ENCODE peak calls at places on chromosomes 2 and 18, in four cellular contexts. One of them, this sample, is unnamed.

GRCh38 chr18:3217930-3218647 is 1.7 kb downstream of the MYOM1 start:
- DNase-seq in IMR-90: no peak
- DNase-seq in CD8-positive, alpha-beta T cell: no peak
- DNase-seq in GM23248: peak; percentile 15
- DNase-seq in this sample: no peak

GRCh38 chr2:74425523-74425922 is 4.0 kb downstream of the WDR54 start:
- DNase-seq in IMR-90: no peak
- DNase-seq in CD8-positive, alpha-beta T cell: no peak
- DNase-seq in GM23248: peak; percentile 60
- DNase-seq in this sample: no peak

GRCh38 chr2:65545818-65546217 is 113.4 kb upstream of the SPRED2 start:
- DNase-seq in IMR-90: peak; percentile 10
- DNase-seq in CD8-positive, alpha-beta T cell: no peak
- DNase-seq in GM23248: peak; percentile 69
- DNase-seq in this sample: no peak

GRCh38 chr2:219743548-219743947 is 116.1 kb downstream of the SLC4A3 start:
- DNase-seq in IMR-90: no peak
- DNase-seq in CD8-positive, alpha-beta T cell: no peak
- DNase-seq in GM23248: no peak
- DNase-seq in this sample: no peak

GRCh38 chr2:164314148-164314547 is 307.1 kb downstream of the GRB14 start:
- DNase-seq in IMR-90: no peak
- DNase-seq in CD8-positive, alpha-beta T cell: no peak
- DNase-seq in GM23248: peak; percentile 21
- DNase-seq in this sample: no peak

GRCh38 chr2:229572434-229573338 is 141.7 kb downstream of the DNER start:
- DNase-seq in IMR-90: no peak
- DNase-seq in CD8-positive, alpha-beta T cell: no peak
- DNase-seq in GM23248: peak; percentile 16
- DNase-seq in this sample: no peak

GRCh38 chr2:128548461-128548891 is 229.8 kb upstream of the HS6ST1 start:
- DNase-seq in IMR-90: no peak
- DNase-seq in CD8-positive, alpha-beta T cell: no peak
- DNase-seq in GM23248: no peak
- DNase-seq in this sample: no peak

GRCh38 chr2:49686897-49687442 is 532.7 kb upstream of the FSHR start:
- DNase-seq in IMR-90: no peak
- DNase-seq in CD8-positive, alpha-beta T cell: no peak
- DNase-seq in GM23248: no peak
- DNase-seq in this sample: no peak

GRCh38 chr18:51149605-51150429 is 47.7 kb downstream of the MEX3C start:
- DNase-seq in IMR-90: peak; percentile 62
- DNase-seq in CD8-positive, alpha-beta T cell: no peak
- DNase-seq in GM23248: peak; percentile 83
- DNase-seq in this sample: no peak

GRCh38 chr2:42755161-42755900 is 8.6 kb downstream of the OXER1 start:
- DNase-seq in IMR-90: no peak
- DNase-seq in CD8-positive, alpha-beta T cell: no peak
- DNase-seq in GM23248: peak; percentile 80
- DNase-seq in this sample: no peak

GRCh38 chr2:3349211-3349693 is 28.4 kb downstream of the EIPR1 start:
- DNase-seq in IMR-90: peak; percentile 17
- DNase-seq in CD8-positive, alpha-beta T cell: no peak
- DNase-seq in GM23248: peak; percentile 63
- DNase-seq in this sample: no peak

GRCh38 chr2:88753833-88754584 is 62.5 kb downstream of the RPIA start:
- DNase-seq in IMR-90: peak; percentile 61
- DNase-seq in CD8-positive, alpha-beta T cell: no peak
- DNase-seq in GM23248: no peak
- DNase-seq in this sample: no peak

GRCh38 chr2:16641509-16641908 is 24.1 kb downstream of the CYRIA start:
- DNase-seq in IMR-90: no peak
- DNase-seq in CD8-positive, alpha-beta T cell: no peak
- DNase-seq in GM23248: no peak
- DNase-seq in this sample: no peak

GRCh38 chr2:28193552-28194383 is 198.9 kb upstream of the FOSL2 start:
- DNase-seq in IMR-90: peak; percentile 46
- DNase-seq in CD8-positive, alpha-beta T cell: no peak
- DNase-seq in GM23248: no peak
- DNase-seq in this sample: no peak

GRCh38 chr2:172672999-172673726 is 62.5 kb upstream of the RAPGEF4 start:
- DNase-seq in IMR-90: no peak
- DNase-seq in CD8-positive, alpha-beta T cell: no peak
- DNase-seq in GM23248: peak; percentile 18
- DNase-seq in this sample: no peak

GRCh38 chr2:118433566-118433965 is 345.3 kb downstream of the INSIG2 start:
- DNase-seq in IMR-90: no peak
- DNase-seq in CD8-positive, alpha-beta T cell: no peak
- DNase-seq in GM23248: no peak
- DNase-seq in this sample: no peak

GRCh38 chr2:238669046-238669445 is 178.8 kb upstream of the TWIST2 start:
- DNase-seq in IMR-90: no peak
- DNase-seq in CD8-positive, alpha-beta T cell: no peak
- DNase-seq in GM23248: no peak
- DNase-seq in this sample: no peak

GRCh38 chr2:138744709-138745108 is 35.5 kb downstream of the NXPH2 start:
- DNase-seq in IMR-90: no peak
- DNase-seq in CD8-positive, alpha-beta T cell: no peak
- DNase-seq in GM23248: no peak
- DNase-seq in this sample: no peak

GRCh38 chr2:9086465-9086864 is 83.0 kb upstream of the MBOAT2 start:
- DNase-seq in IMR-90: no peak
- DNase-seq in CD8-positive, alpha-beta T cell: no peak
- DNase-seq in GM23248: peak; percentile 33
- DNase-seq in this sample: no peak

GRCh38 chr18:55461843-55462242 is 126.1 kb downstream of the TCF4 start:
- DNase-seq in IMR-90: no peak
- DNase-seq in CD8-positive, alpha-beta T cell: no peak
- DNase-seq in GM23248: no peak
- DNase-seq in this sample: no peak

GRCh38 chr2:89763581-89764485 is 1072.4 kb downstream of the RPIA start:
- DNase-seq in IMR-90: no peak
- DNase-seq in CD8-positive, alpha-beta T cell: no peak
- DNase-seq in GM23248: no peak
- DNase-seq in this sample: no peak

GRCh38 chr2:203453858-203454451 is 81.1 kb downstream of the RAPH1 start:
- DNase-seq in IMR-90: peak; percentile 72
- DNase-seq in CD8-positive, alpha-beta T cell: no peak
- DNase-seq in GM23248: peak; percentile 73
- DNase-seq in this sample: peak; percentile 16

GRCh38 chr2:176490061-176490861 is 221.0 kb downstream of the MTX2 start:
- DNase-seq in IMR-90: no peak
- DNase-seq in CD8-positive, alpha-beta T cell: no peak
- DNase-seq in GM23248: no peak
- DNase-seq in this sample: peak; percentile 16

GRCh38 chr18:74929110-74929509 is 279.8 kb downstream of the PTGR3 start:
- DNase-seq in IMR-90: no peak
- DNase-seq in CD8-positive, alpha-beta T cell: no peak
- DNase-seq in GM23248: no peak
- DNase-seq in this sample: no peak

GRCh38 chr18:3454365-3455089 is 4.6 kb downstream of the TGIF1 start:
- DNase-seq in IMR-90: peak; percentile 72
- DNase-seq in CD8-positive, alpha-beta T cell: no peak
- DNase-seq in GM23248: peak; percentile 73
- DNase-seq in this sample: no peak

GRCh38 chr2:207423886-207424285 is 105.9 kb upstream of the CREB1 start:
- DNase-seq in IMR-90: peak; percentile 98
- DNase-seq in CD8-positive, alpha-beta T cell: no peak
- DNase-seq in GM23248: peak; percentile 82
- DNase-seq in this sample: no peak

GRCh38 chr2:12428324-12428723 is 288.4 kb upstream of the TRIB2 start:
- DNase-seq in IMR-90: peak; percentile 53
- DNase-seq in CD8-positive, alpha-beta T cell: no peak
- DNase-seq in GM23248: no peak
- DNase-seq in this sample: no peak

GRCh38 chr18:76410660-76411417 is 84.2 kb downstream of the ZNF516 start:
- DNase-seq in IMR-90: no peak
- DNase-seq in CD8-positive, alpha-beta T cell: no peak
- DNase-seq in GM23248: no peak
- DNase-seq in this sample: no peak

GRCh38 chr2:138029238-138029637 is 65.0 kb downstream of the HNMT start:
- DNase-seq in IMR-90: peak; percentile 3
- DNase-seq in CD8-positive, alpha-beta T cell: no peak
- DNase-seq in GM23248: peak; percentile 25
- DNase-seq in this sample: no peak

GRCh38 chr18:73879771-73880170 is 267.9 kb downstream of the FBXO15 start:
- DNase-seq in IMR-90: peak; percentile 66
- DNase-seq in CD8-positive, alpha-beta T cell: no peak
- DNase-seq in GM23248: no peak
- DNase-seq in this sample: no peak

GRCh38 chr2:236870401-236870800 is 215.3 kb upstream of the COPS8 start:
- DNase-seq in IMR-90: no peak
- DNase-seq in CD8-positive, alpha-beta T cell: no peak
- DNase-seq in GM23248: no peak
- DNase-seq in this sample: no peak

GRCh38 chr2:190847504-190848201 is 33.0 kb upstream of the GLS start:
- DNase-seq in IMR-90: peak; percentile 85
- DNase-seq in CD8-positive, alpha-beta T cell: no peak
- DNase-seq in GM23248: peak; percentile 62
- DNase-seq in this sample: no peak

GRCh38 chr18:22683196-22683676 is 249.9 kb upstream of the RBBP8 start:
- DNase-seq in IMR-90: peak; percentile 93
- DNase-seq in CD8-positive, alpha-beta T cell: no peak
- DNase-seq in GM23248: peak; percentile 68
- DNase-seq in this sample: no peak

GRCh38 chr2:3823748-3824147 is 120.4 kb downstream of the DCDC2C start:
- DNase-seq in IMR-90: peak; percentile 26
- DNase-seq in CD8-positive, alpha-beta T cell: no peak
- DNase-seq in GM23248: peak; percentile 49
- DNase-seq in this sample: no peak

GRCh38 chr2:177545143-177545542 is 152.6 kb downstream of the AGPS start:
- DNase-seq in IMR-90: no peak
- DNase-seq in CD8-positive, alpha-beta T cell: no peak
- DNase-seq in GM23248: no peak
- DNase-seq in this sample: no peak

GRCh38 chr2:100551303-100551702 is 11.5 kb upstream of the PDCL3 start:
- DNase-seq in IMR-90: no peak
- DNase-seq in CD8-positive, alpha-beta T cell: no peak
- DNase-seq in GM23248: no peak
- DNase-seq in this sample: no peak

GRCh38 chr2:134949966-134950708 is 31.5 kb downstream of the CCNT2 start:
- DNase-seq in IMR-90: no peak
- DNase-seq in CD8-positive, alpha-beta T cell: no peak
- DNase-seq in GM23248: no peak
- DNase-seq in this sample: no peak
- H3K4me3 ChIP-seq in IMR-90: no peak overlapping the region
- H3K4me3 ChIP-seq in CD8-positive, alpha-beta T cell: no peak overlapping the region
- H3K4me3 ChIP-seq in GM23248: no peak overlapping the region
- H3K4me3 ChIP-seq in this sample: no peak overlapping the region

GRCh38 chr18:9751371-9752031 is 43.4 kb downstream of the RAB31 start:
- DNase-seq in IMR-90: peak; percentile 89
- DNase-seq in CD8-positive, alpha-beta T cell: no peak
- DNase-seq in GM23248: no peak
- DNase-seq in this sample: no peak
- H3K4me1 ChIP-seq in IMR-90: peaks cover 2% of the 10 kb centered on the region
- H3K4me1 ChIP-seq in CD8-positive, alpha-beta T cell: no peaks in the 10 kb centered on the region
- H3K4me1 ChIP-seq in GM23248: no peaks in the 10 kb centered on the region
- H3K4me1 ChIP-seq in this sample: no peaks in the 10 kb centered on the region

DNA sequence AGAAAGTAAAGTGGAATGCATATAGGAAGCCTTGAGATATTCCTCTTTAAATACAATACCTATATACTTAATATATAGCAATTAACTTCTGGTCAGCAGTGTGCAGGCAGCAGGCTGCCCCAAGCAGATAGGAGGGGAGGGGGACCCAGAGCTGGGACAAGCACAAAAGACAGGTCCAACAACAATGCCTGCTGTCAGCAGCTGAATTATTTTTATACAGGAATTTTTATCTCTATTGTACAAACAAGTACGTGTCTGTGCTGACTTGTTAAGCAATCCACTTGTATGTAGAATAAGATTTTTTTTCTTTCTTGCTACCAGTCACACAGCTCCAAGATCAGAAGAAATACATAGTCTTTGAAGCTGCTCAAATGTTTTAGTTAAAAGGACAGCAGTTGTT is 16.7 kb downstream of the BCL11A start:
- DNase-seq in IMR-90: no peak
- DNase-seq in CD8-positive, alpha-beta T cell: no peak
- DNase-seq in GM23248: no peak
- DNase-seq in this sample: no peak
- H3K27ac ChIP-seq in IMR-90: no peak overlapping the region
- H3K27ac ChIP-seq in CD8-positive, alpha-beta T cell: no peak overlapping the region
- H3K27ac ChIP-seq in GM23248: no peak overlapping the region
- H3K27ac ChIP-seq in this sample: no peak overlapping the region

GRCh38 chr2:134835471-134835870 is 2.9 kb upstream of the ACMSD start:
- DNase-seq in IMR-90: no peak
- DNase-seq in CD8-positive, alpha-beta T cell: no peak
- DNase-seq in GM23248: no peak
- DNase-seq in this sample: no peak

GRCh38 chr2:134836986-134837385 is 1.4 kb upstream of the ACMSD start:
- DNase-seq in IMR-90: peak; percentile 91
- DNase-seq in CD8-positive, alpha-beta T cell: no peak
- DNase-seq in GM23248: peak; percentile 88
- DNase-seq in this sample: no peak

GRCh38 chr2:134839649-134840048 is 1.2 kb downstream of the ACMSD start:
- DNase-seq in IMR-90: no peak
- DNase-seq in CD8-positive, alpha-beta T cell: no peak
- DNase-seq in GM23248: no peak
- DNase-seq in this sample: no peak

GRCh38 chr2:134842930-134843490 is 4.6 kb downstream of the ACMSD start:
- DNase-seq in IMR-90: no peak
- DNase-seq in CD8-positive, alpha-beta T cell: no peak
- DNase-seq in GM23248: no peak
- DNase-seq in this sample: no peak

GRCh38 chr2:134838143-134838620 is at the start of gene ACMSD:
- DNase-seq in IMR-90: no peak
- DNase-seq in CD8-positive, alpha-beta T cell: no peak
- DNase-seq in GM23248: no peak
- DNase-seq in this sample: no peak
- H3K4me3 ChIP-seq in IMR-90: no peak within 1 kb of the TSS
- H3K4me3 ChIP-seq in CD8-positive, alpha-beta T cell: no peak within 1 kb of the TSS
- H3K4me3 ChIP-seq in GM23248: no peak within 1 kb of the TSS
- H3K4me3 ChIP-seq in this sample: no peak within 1 kb of the TSS

GRCh38 chr2:23545391-23545790 is 160.4 kb downstream of the KLHL29 start:
- DNase-seq in IMR-90: peak; percentile 63
- DNase-seq in CD8-positive, alpha-beta T cell: no peak
- DNase-seq in GM23248: peak; percentile 77
- DNase-seq in this sample: no peak
- H3K4me1 ChIP-seq in IMR-90: peaks cover 20% of the 10 kb centered on the region
- H3K4me1 ChIP-seq in CD8-positive, alpha-beta T cell: no peaks in the 10 kb centered on the region
- H3K4me1 ChIP-seq in GM23248: peaks cover 43% of the 10 kb centered on the region
- H3K4me1 ChIP-seq in this sample: peaks cover 3% of the 10 kb centered on the region

DNA sequence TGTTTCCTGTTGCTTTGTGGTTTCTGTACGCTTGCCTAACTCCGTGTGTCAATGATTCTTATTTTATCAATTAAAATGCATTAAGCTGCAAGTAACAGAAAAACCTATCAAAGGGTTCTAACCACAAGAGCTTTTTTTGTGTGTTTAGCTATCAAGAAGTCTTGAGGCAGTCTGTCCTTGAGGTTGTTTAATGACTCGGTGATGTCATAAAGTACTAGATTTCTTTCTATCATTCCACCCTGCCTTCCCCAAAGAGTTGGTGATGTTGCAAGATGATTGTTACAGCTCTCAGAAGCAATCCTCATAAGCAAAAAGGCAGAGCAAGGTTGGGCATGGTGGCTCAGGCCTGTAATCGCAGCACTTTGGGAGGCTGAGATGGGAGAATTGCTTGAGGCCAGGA is 51.9 kb upstream of the SPTBN1 start:
- DNase-seq in IMR-90: peak; percentile 58
- DNase-seq in CD8-positive, alpha-beta T cell: no peak
- DNase-seq in GM23248: no peak
- DNase-seq in this sample: no peak
- H3K27ac ChIP-seq in IMR-90: peak overlapping the region; percentile 9
- H3K27ac ChIP-seq in CD8-positive, alpha-beta T cell: no peak overlapping the region
- H3K27ac ChIP-seq in GM23248: no peak overlapping the region
- H3K27ac ChIP-seq in this sample: no peak overlapping the region